ENCODE peak calls at places on chromosomes 3 and 15, in seven cellular contexts. F is progenitor cell of endocrine pancreas, G is left ventricle myocardium inferior, K is HFF-Myc, R is PC-9, Q is foreskin fibroblast, P is mesothelial cell of epicardium. S is an unnamed sample.

GRCh38 chr15:62063851-62064635 is 2.7 kb upstream of the C2CD4A start:
- DNase-seq in Q (no peak), G (no peak), K (no peak), F (no peak), P (no peak), R (peak; percentile 28), S (peak; percentile 57)

GRCh38 chr15:63969652-63970421 is 76.4 kb downstream of the DAPK2 start:
- DNase-seq in K (no peak), R (no peak), P (no peak), G (no peak), Q (no peak), F (no peak), S (no peak)

GRCh38 chr15:65379986-65380385 is 2.2 kb upstream of the IGDCC3 start:
- DNase-seq in G (no peak), F (no peak), R (no peak), Q (no peak), P (no peak), K (no peak), S (no peak)

GRCh38 chr15:100751585-100751984 is 128.0 kb upstream of the ALDH1A3 start:
- DNase-seq in P (no peak), Q (no peak), G (no peak), K (no peak), R (no peak), F (no peak), S (no peak)

GRCh38 chr15:100468265-100468664 is 60.5 kb downstream of the CERS3 start:
- DNase-seq in R (no peak), G (peak; percentile 17), Q (no peak), F (no peak), K (no peak), P (no peak), S (no peak)

GRCh38 chr15:89441295-89441762 is 55.1 kb downstream of the RHCG start:
- DNase-seq in K (no peak), R (peak; percentile 16), F (no peak), P (no peak), Q (no peak), G (no peak), S (peak; percentile 23)

GRCh38 chr15:52787549-52788098 is 2.5 kb downstream of the ONECUT1 start:
- DNase-seq in R (no peak), G (no peak), Q (no peak), P (no peak), F (no peak), K (no peak), S (no peak)

GRCh38 chr15:91849749-91850161 is 3.8 kb upstream of the SLCO3A1 start:
- DNase-seq in R (no peak), Q (no peak), G (no peak), P (no peak), F (no peak), K (no peak), S (no peak)

GRCh38 chr3:18424862-18425640 is at the start of gene SATB1:
- DNase-seq in F (peak; percentile 75), G (peak; percentile 89), R (peak; percentile 69), K (peak; percentile 2), P (peak; percentile 82), Q (peak; percentile 45), S (peak; percentile 78)

GRCh38 chr3:51024765-51025681 is 350.3 kb downstream of the DOCK3 start:
- DNase-seq in Q (no peak), P (no peak), K (no peak), R (peak; percentile 60), G (no peak), F (no peak), S (peak; percentile 2)

GRCh38 chr15:98177950-98178848 is 217.7 kb downstream of the ARRDC4 start:
- DNase-seq in P (peak; percentile 66), K (peak; percentile 85), Q (peak; percentile 41), R (peak; percentile 20), F (peak; percentile 33), G (no peak), S (peak; percentile 68)

GRCh38 chr3:185157347-185157746 is 4.5 kb upstream of the C3orf70 start:
- DNase-seq in Q (no peak), F (no peak), R (no peak), P (no peak), K (no peak), G (no peak), S (no peak)
- TF ChIP-seq CTCF in Q (no peak), F (no peak), R (no peak), P (no peak), K (no peak), G (no peak), S (no peak)

GRCh38 chr3:156339491-156339890 is 215.4 kb downstream of the SSR3 start:
- DNase-seq in K (no peak), P (no peak), Q (no peak), R (no peak), F (no peak), G (no peak), S (no peak)

GRCh38 chr3:156341324-156341723 is 213.6 kb downstream of the SSR3 start:
- DNase-seq in Q (no peak), F (no peak), P (no peak), R (no peak), G (no peak), K (no peak), S (no peak)

DNA sequence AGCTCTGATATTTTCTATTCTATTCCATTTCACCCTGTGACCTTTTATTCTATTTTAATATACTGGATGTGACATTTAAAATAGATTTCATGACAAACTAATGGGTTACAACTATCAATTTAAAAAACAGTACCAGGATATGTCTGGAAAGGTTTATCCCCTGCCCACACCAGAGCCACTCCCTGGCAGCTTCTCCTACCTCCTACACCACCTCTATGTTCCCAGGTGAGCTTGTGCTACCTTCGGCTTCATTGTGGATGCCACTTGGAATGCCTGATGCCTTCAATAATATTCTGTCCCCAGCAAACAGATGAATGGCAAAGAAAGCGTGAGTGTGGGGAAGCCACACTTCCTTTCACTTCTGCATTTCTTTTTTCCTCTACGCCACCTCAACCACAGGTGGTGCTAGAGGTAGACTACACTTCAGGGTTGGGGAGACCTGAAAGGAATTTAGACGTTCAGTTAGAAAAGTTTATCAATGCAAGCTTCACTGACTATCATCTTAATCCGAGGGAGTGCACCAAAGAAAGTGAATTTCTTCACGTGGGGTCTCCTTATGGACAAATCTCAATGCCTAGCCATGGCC is 213.0 kb downstream of the SSR3 start:
- DNase-seq in G (no peak), F (no peak), P (no peak), K (no peak), R (no peak), Q (no peak), S (no peak)
- TF ChIP-seq CTCF in G (no peak), F (no peak), P (no peak), K (no peak), R (no peak), Q (no peak), S (no peak)

GRCh38 chr3:195119461-195120198 is 151.3 kb downstream of the XXYLT1 start:
- DNase-seq in P (no peak), Q (peak; percentile 92), R (peak; percentile 76), G (no peak), F (no peak), K (peak; percentile 60), S (no peak)

GRCh38 chr3:195116393-195117185 is 154.4 kb downstream of the XXYLT1 start:
- DNase-seq in Q (no peak), K (no peak), G (no peak), F (no peak), P (no peak), R (no peak), S (no peak)

GRCh38 chr3:195118671-195119070 is 152.3 kb downstream of the XXYLT1 start:
- DNase-seq in R (peak; percentile 33), K (no peak), F (no peak), G (no peak), P (no peak), Q (no peak), S (no peak)

GRCh38 chr3:195120199-195120556 is 150.8 kb downstream of the XXYLT1 start:
- DNase-seq in K (no peak), Q (no peak), P (no peak), F (no peak), G (no peak), R (no peak), S (no peak)

GRCh38 chr3:195117978-195118581 is 152.9 kb downstream of the XXYLT1 start:
- DNase-seq in G (no peak), Q (no peak), R (peak; percentile 94), F (no peak), P (no peak), K (no peak), S (peak; percentile 94)
- TF ChIP-seq CTCF in G (peak; percentile 39), Q (no peak), R (peak; percentile 63), F (peak; percentile 15), P (no peak), K (peak; percentile 2), S (peak; percentile 44)

DNA sequence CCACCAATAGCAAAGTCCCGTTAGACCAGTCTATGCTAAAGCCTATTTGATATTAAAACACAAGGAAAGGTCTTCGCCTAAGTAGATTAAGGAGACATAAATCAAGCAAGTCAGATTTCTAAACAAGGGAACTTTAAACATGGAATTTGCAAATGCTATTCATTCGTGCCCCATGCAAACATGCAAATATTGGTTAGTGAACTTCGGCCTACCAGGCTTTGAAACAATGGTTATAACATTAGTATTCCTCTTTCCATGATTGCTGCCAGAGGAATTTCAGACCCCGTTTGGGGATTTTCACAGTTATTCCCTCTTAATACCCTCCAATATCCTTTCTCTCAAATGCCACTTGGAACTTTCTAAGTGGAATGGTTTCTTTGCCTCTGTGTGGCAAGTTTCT is 36.9 kb upstream of the ZNF280D start:
- DNase-seq in Q (no peak), R (no peak), F (no peak), K (no peak), P (no peak), G (no peak), S (no peak)
- TF ChIP-seq CTCF in Q (no peak), R (no peak), F (no peak), K (no peak), P (no peak), G (no peak), S (no peak)